ENCODE peak calls at places on chromosomes 12 and 14, in four cellular contexts. E, I, N and V are unnamed samples.

GRCh38 chr12:62922539-62922938 is 12.4 kb downstream of the PPM1H start:
- DNase-seq in N (no peak), E (no peak), I (no peak), V (no peak)

GRCh38 chr14:52355016-52355430 is 40.9 kb downstream of the PTGER2 start:
- DNase-seq in N (peak; percentile 95), I (no peak), E (peak; percentile 94), V (peak; percentile 92)

GRCh38 chr14:55332654-55333570 is 61.7 kb downstream of the FBXO34 start:
- DNase-seq in I (no peak), E (no peak), N (no peak), V (no peak)

GRCh38 chr12:129423041-129423580 is 480.7 kb downstream of the TMEM132D start:
- DNase-seq in N (no peak), E (no peak), I (no peak), V (no peak)

GRCh38 chr14:95690815-95691214 is 4.6 kb downstream of the TCL1B start:
- DNase-seq in N (no peak), E (no peak), I (no peak), V (no peak)

GRCh38 chr12:122961551-122962329 is 4.5 kb downstream of the ABCB9 start:
- DNase-seq in E (peak; percentile 47), N (no peak), I (no peak), V (no peak)

GRCh38 chr12:54033106-54033979 is 493 bp downstream of the HOXC5 start:
- DNase-seq in N (no peak), E (no peak), I (peak; percentile 56), V (no peak)

GRCh38 chr12:56766535-56766934 is 3.4 kb downstream of the HSD17B6 start:
- DNase-seq in I (no peak), N (no peak), E (no peak), V (no peak)

GRCh38 chr12:54587315-54587821 is 1.1 kb downstream of the PPP1R1A start:
- DNase-seq in E (no peak), N (no peak), I (no peak), V (no peak)

GRCh38 chr12:119988440-119988787 is 622 bp upstream of the BICDL1 start:
- DNase-seq in N (no peak), I (peak; percentile 59), E (peak; percentile 75), V (peak; percentile 29)
- TF ChIP-seq CTCF in N (peak; percentile 35), I (peak; percentile 44), E (peak; percentile 39), V (peak; percentile 44)

GRCh38 chr12:48965447-48965846 is 6.1 kb downstream of the WNT10B start:
- DNase-seq in N (no peak), E (no peak), I (no peak), V (peak; percentile 46)
- TF ChIP-seq CTCF in N (peak; percentile 61), E (peak; percentile 25), I (peak; percentile 38), V (peak; percentile 68)

DNA sequence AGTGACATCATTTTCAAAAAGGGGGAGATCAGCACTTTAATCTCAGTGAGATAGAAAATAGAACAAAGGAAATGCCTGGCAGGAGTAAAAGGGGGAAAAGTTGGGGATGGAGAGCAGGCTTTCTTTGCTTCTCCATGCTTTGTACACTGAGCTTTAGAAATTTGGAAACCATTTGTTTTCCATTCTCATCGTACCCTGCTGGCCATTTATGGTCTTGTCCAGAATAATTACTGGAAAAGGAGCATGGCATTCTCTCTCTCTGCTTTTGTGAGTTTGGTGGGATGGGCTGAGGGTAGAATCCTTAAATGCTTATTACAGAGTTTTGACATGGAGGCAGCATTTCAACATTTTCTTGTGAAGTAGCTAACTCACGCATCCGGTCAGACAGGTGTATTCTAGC is 104.4 kb upstream of the FLRT2 start:
- DNase-seq in I (no peak), N (no peak), E (no peak), V (no peak)
- TF ChIP-seq CTCF in I (no peak), N (no peak), E (no peak), V (peak; percentile 40)

GRCh38 chr12:9049520-9050133 is 60.3 kb downstream of the KLRG1 start:
- DNase-seq in N (peak; percentile 41), E (peak; percentile 58), I (peak; percentile 34), V (peak; percentile 55)
- TF ChIP-seq CTCF in N (peak; percentile 47), E (peak; percentile 38), I (peak; percentile 79), V (peak; percentile 79)

GRCh38 chr14:30333934-30334333 is 225.0 kb upstream of the G2E3 start:
- DNase-seq in I (no peak), N (no peak), E (peak; percentile 50), V (no peak)

GRCh38 chr14:30331030-30331429 is 227.9 kb upstream of the G2E3 start:
- DNase-seq in N (no peak), E (no peak), I (no peak), V (no peak)

GRCh38 chr14:30332374-30332773 is 226.6 kb upstream of the G2E3 start:
- DNase-seq in I (no peak), E (no peak), N (no peak), V (no peak)

GRCh38 chr14:30330452-30330851 is 228.5 kb upstream of the G2E3 start:
- DNase-seq in E (peak; percentile 9), N (no peak), I (no peak), V (no peak)
- TF ChIP-seq CTCF in E (no peak), N (peak; percentile 32), I (no peak), V (peak; percentile 81)

GRCh38 chr14:24280797-24281460 is 9.5 kb upstream of the RABGGTA start:
- DNase-seq in E (peak; percentile 39), N (no peak), I (no peak), V (no peak)

GRCh38 chr14:24277606-24278321 is 6.4 kb upstream of the RABGGTA start:
- DNase-seq in N (no peak), E (no peak), I (no peak), V (no peak)

GRCh38 chr14:24275524-24276139 is 4.2 kb upstream of the RABGGTA start:
- DNase-seq in I (no peak), N (no peak), E (no peak), V (no peak)

GRCh38 chr14:24282736-24283135 is 11.3 kb upstream of the RABGGTA start:
- DNase-seq in E (no peak), I (no peak), N (no peak), V (no peak)

GRCh38 chr14:24279301-24280186 is 8.1 kb upstream of the RABGGTA start:
- DNase-seq in N (no peak), E (peak; percentile 62), I (no peak), V (no peak)
- TF ChIP-seq CTCF in N (no peak), E (peak; percentile 48), I (no peak), V (peak; percentile 62)

DNA sequence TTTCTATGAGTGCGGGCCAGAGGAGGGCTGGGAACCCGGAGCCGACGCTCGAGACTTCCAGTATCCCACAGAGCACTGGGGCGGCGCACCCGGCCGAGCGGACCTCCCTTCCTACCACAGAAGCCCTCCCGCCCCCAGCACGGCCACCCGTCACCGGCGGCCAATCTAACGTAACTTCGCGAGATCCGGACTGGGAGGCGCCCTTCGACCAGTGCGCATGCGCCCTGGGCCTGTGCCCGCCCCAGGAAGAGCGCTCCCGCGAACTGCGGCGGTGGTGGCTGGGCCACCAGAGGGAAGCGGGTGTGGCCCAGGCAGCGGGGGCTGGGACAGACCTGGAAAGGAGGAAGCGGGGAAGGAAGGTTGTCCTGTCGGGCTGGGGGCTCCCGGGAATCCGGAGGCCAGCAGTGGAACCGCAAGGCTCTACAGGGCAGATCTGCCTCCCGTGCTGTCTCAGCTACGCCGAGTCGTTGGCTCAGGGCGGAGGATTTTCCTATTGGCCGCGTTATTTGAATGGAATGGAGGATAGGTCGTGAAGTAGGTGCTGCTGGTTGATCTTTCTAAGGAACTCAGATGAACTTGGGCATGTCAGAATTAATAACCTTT is at the start of gene PPP1R12A:
- DNase-seq in I (peak; percentile 81), E (peak; percentile 88), N (peak; percentile 95), V (peak; percentile 96)
- TF ChIP-seq CTCF in I (no peak), E (peak; percentile 18), N (peak; percentile 5), V (peak; percentile 45)

GRCh38 chr14:21993837-21994236 is 320.2 kb upstream of the OR4E1 start:
- DNase-seq in E (no peak), I (no peak), N (no peak), V (no peak)

GRCh38 chr14:21999400-21999799 is 325.8 kb upstream of the OR4E1 start:
- DNase-seq in I (no peak), E (peak; percentile 18), N (no peak), V (no peak)

GRCh38 chr14:21993070-21993469 is 319.5 kb upstream of the OR4E1 start:
- DNase-seq in N (no peak), I (no peak), E (no peak), V (no peak)

GRCh38 chr14:21995332-21995731 is 321.7 kb upstream of the OR4E1 start:
- DNase-seq in E (no peak), I (no peak), N (no peak), V (no peak)

GRCh38 chr14:21997300-21997699 is 323.7 kb upstream of the OR4E1 start:
- DNase-seq in E (peak; percentile 65), N (no peak), I (no peak), V (no peak)
- TF ChIP-seq CTCF in E (peak; percentile 54), N (peak; percentile 4), I (no peak), V (no peak)